ENCODE peak calls at places on chromosome 17, in nine cellular contexts. H is hepatocyte, Z is fibroblast of lung, Q is PC-9, A is BE2C, S is testis, D is GM23338, K is prostate gland, B is endodermal cell. L is an unnamed sample. For H3K4me1, the result is how much of the 10 kb centered on the place peaks cover.

GRCh38 chr17:4901648-4902344 is 1.1 kb downstream of the CHRNE start:
- DNase-seq in D (no peak), Z (peak), H (no peak), K (no peak), A (no peak), S (peak), Q (no peak), B (peak), L (no peak)

GRCh38 chr17:17568772-17569195 is 22.7 kb downstream of the PEMT start:
- DNase-seq in B (peak), S (peak), H (peak), K (peak), Z (peak), A (peak), D (peak), Q (peak), L (peak)

GRCh38 chr17:41777579-41778188 is 8.8 kb downstream of the JUP start:
- DNase-seq in Q (peak), A (no peak), Z (peak), D (no peak), H (peak), S (peak), K (peak), B (no peak), L (peak)

GRCh38 chr17:46195217-46195855 is 2.1 kb upstream of the KANSL1 start:
- DNase-seq in S (no peak), A (no peak), B (no peak), D (no peak), Q (no peak), Z (no peak), K (no peak), H (no peak), L (no peak)

GRCh38 chr17:46044286-46044928 is 45.4 kb downstream of the STH start:
- DNase-seq in K (peak), S (peak), B (peak), Z (peak), A (peak), H (peak), D (peak), Q (peak), L (peak)

GRCh38 chr17:27810902-27811557 is 10.7 kb upstream of the NOS2 start:
- DNase-seq in D (no peak), Z (no peak), B (no peak), K (no peak), Q (no peak), A (no peak), H (peak), S (no peak), L (no peak)

GRCh38 chr17:57542518-57542917 is 202.6 kb downstream of the CCDC182 start:
- DNase-seq in Z (no peak), H (no peak), A (no peak), S (no peak), K (no peak), B (no peak), Q (no peak), D (no peak), L (no peak)

GRCh38 chr17:37726248-37726647 is 18.6 kb downstream of the HNF1B start:
- DNase-seq in K (no peak), S (no peak), Q (no peak), B (no peak), Z (no peak), H (no peak), D (no peak), A (no peak), L (no peak)

GRCh38 chr17:17171991-17172939 is 33.9 kb downstream of the PLD6 start:
- DNase-seq in H (no peak), K (no peak), Q (no peak), D (peak), Z (no peak), A (no peak), S (no peak), B (peak), L (peak)

GRCh38 chr17:77729587-77729986 is 228.9 kb upstream of the TNRC6C start:
- DNase-seq in S (no peak), A (no peak), D (no peak), Q (no peak), K (no peak), B (peak), H (no peak), Z (no peak), L (no peak)

GRCh38 chr17:43367588-43368242 is 31.1 kb upstream of the ARL4D start:
- DNase-seq in Q (peak), S (no peak), D (peak), B (peak), K (no peak), H (peak), Z (peak), A (peak), L (peak)

GRCh38 chr17:17726721-17727060 is 45.4 kb downstream of the RAI1 start:
- DNase-seq in S (no peak), D (no peak), A (no peak), Q (no peak), K (no peak), H (no peak), Z (no peak), B (no peak), L (no peak)

GRCh38 chr17:30476726-30477082 is 504 bp upstream of the GOSR1 start:
- DNase-seq in A (no peak), H (peak), Q (no peak), K (no peak), S (peak), Z (peak), D (peak), B (no peak), L (peak)

GRCh38 chr17:60163108-60163784 is 13.5 kb downstream of the CA4 start:
- DNase-seq in Q (no peak), K (no peak), Z (no peak), H (peak), B (peak), D (no peak), S (no peak), A (peak), L (no peak)

GRCh38 chr17:66549731-66550207 is 247.4 kb downstream of the PRKCA start:
- DNase-seq in Q (peak), H (no peak), B (peak), K (no peak), S (no peak), D (peak), Z (peak), A (no peak), L (no peak)

GRCh38 chr17:45123930-45124796 is 8.2 kb downstream of the PLCD3 start:
- DNase-seq in A (peak), S (no peak), Q (peak), K (no peak), D (peak), B (peak), H (peak), Z (peak), L (peak)

GRCh38 chr17:68349157-68349556 is 57.9 kb downstream of the ARSG start:
- DNase-seq in D (no peak), Q (no peak), K (no peak), S (no peak), Z (no peak), A (no peak), H (no peak), B (no peak), L (no peak)

GRCh38 chr17:77507116-77507885 is 366.5 kb downstream of the SEC14L1 start:
- DNase-seq in H (peak), B (peak), D (peak), K (no peak), A (peak), S (no peak), Q (no peak), Z (no peak), L (peak)

GRCh38 chr17:31581022-31581483 is 189.6 kb downstream of the RAB11FIP4 start:
- DNase-seq in D (no peak), B (no peak), Z (peak), Q (peak), H (no peak), S (peak), K (peak), A (peak), L (peak)

GRCh38 chr17:73690581-73691135 is 46.4 kb upstream of the SDK2 start:
- DNase-seq in H (no peak), Z (no peak), B (peak), K (no peak), S (no peak), Q (no peak), D (peak), A (peak), L (no peak)

GRCh38 chr17:27496005-27496404 is 39.8 kb downstream of the KSR1 start:
- DNase-seq in Z (no peak), B (no peak), A (no peak), D (no peak), H (no peak), S (no peak), Q (no peak), K (no peak), L (no peak)

GRCh38 chr17:34725008-34725407 is 145.6 kb downstream of the TMEM132E start:
- DNase-seq in B (peak), S (no peak), Q (no peak), D (no peak), A (no peak), H (no peak), K (no peak), Z (no peak), L (no peak)

GRCh38 chr17:10226930-10227695 is 28.7 kb upstream of the GAS7 start:
- DNase-seq in Z (no peak), B (peak), S (peak), Q (peak), D (peak), H (peak), K (peak), A (peak), L (peak)

GRCh38 chr17:43442711-43443110 is 41.1 kb upstream of the DHX8 start:
- DNase-seq in Q (no peak), Z (peak), B (no peak), D (no peak), S (no peak), K (no peak), H (no peak), A (no peak), L (no peak)

DNA sequence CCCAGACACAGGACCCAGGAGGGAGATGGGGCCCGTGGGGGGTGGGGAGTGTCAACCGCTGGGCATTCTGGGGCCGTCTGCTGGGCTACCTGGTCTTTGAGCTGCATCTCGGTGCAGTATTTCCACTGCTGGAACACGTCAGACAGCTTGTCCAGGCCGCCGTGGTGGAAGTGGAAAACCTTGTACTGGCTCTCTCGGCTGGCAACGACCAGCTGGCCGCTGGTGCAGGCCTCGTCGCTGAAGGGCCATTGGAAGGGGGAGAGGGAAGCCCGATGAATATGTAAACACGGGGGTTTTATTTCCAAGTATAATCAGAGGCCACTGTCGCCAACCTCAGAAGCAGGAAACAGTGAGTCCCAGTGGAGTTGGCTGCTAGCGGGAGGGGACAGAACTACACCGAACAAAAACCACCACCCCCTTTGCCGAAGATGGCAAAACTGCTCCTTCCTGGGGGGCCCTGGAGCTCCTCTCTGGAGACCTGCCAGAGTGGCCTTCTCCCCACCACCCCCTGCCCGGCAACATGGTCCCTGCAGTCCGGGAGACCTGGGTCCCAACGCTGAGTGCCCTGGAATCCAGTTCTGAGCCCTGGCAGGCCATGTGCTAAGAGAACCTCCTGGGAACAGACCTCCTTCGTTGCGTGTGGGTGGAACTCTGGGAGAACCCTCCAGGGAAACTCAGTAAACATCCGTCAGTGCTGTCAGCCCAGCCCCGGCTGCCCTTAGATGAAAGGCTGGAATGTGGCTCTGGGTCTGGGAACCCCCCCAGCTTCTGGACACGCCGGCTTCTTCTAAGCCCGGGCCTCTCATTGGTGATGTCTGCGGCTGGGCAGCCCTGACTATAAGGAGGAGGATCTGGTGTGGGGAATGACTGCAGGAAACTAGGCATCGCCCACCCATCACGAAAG is 84.1 kb downstream of the TBC1D16 start:
- DNase-seq in A (peak), D (no peak), Z (peak), B (peak), K (peak), S (peak), Q (no peak), H (peak), L (no peak)
- H3K4me3 ChIP-seq in A (no peak), D (peak), Z (no peak), B (no peak), K (no peak), S (no peak), Q (no peak), H (no peak), L (no peak)

DNA sequence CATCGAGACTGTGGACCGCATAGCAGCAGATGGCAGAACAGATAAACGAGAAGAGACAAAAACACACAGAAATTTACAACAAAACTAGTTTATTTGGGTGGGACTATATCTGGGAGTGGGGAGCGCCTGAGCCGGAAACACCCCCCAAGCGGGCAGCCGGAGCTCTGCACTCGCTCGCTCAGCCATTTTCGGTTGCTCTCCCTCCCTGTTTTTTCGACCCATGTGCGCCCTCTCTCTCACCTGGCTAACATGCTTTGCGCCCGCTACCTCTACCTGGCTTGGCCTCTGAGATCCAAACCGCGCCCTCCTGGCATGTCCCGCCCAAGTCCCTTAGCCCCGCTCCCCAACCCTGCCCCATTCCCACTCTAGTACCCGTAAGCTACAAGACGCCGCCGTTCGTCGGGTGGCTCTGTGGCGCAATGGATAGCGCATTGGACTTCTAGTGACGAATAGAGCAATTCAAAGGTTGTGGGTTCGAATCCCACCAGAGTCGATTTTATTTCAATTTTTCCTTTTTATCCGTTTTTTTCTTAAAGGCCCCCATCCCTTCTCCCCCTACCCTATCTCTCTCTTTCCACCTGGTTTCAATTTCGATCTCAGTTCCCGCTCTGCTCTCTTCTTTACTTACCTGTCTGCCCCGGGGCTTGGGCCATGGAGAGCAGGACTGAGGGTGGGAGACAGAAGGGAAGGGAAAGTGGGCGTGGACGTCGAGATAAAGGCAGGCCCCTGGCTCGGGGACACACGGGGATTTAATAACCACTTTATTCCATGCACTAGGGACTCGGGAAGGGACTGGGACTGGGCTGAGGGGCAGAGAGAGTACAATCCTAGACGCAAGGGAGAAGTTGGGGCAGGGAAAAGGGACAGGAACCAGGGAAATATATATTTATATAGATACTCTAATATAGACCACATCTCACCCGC is 2.5 kb upstream of the ALOXE3 start:
- DNase-seq in D (peak), H (peak), K (peak), S (peak), B (peak), Z (no peak), Q (peak), A (peak), L (peak)
- TF ChIP-seq CTCF in D (peak), H (peak), K (no peak), S (peak), B (peak), Z (peak), Q (peak), A (peak), L (peak)

DNA sequence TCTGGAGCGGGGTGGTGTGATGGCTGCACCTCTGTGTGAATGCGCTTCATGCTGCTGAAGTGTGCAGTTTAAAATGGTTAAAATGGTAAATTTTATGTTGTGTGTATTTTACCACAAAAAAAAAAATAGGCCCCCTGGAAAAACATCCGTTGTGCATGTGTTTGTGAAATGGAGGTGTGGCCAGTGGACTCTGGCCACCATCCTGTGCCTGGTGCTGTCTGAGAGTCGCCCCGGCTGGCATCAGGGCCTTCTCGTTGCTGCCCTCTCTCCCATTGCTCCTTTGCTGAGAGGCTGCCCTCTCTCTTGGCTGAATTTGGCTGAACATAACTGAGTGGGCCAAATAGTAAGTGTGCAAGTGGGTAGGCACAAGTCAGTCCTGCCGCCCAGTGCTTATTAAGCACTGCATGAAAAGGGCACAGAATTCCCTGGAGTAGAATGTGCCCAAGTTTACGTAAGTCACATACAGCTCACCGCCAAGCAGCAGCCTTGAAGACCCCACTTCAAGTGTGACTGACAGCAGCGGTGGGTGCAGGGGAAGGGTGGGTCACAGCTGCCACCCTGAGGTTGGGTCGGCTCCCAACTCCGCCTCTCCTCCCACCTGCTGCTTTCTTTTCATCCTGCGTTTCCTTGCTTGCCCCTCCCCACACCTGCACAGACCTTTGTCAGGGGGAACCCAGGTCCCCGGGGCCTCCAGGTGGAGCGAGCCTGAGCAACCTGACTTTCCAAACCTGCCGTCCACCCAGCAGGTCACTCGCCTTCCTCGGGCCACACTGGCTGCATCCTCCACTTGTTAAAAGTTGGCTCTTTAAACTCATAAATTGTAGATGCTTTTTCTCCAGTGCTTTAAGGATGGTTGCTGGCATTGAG is 46.8 kb downstream of the FOXK2 start:
- DNase-seq in S (no peak), A (no peak), B (no peak), K (no peak), Z (no peak), Q (no peak), H (no peak), D (no peak), L (no peak)
- H3K4me1 ChIP-seq in S (under half), A (under half), B (under half), K (under half), Z (under half), Q (under half), H (under half), D (under half), L (under half)

GRCh38 chr17:81391964-81392908 is 3.0 kb upstream of the BAHCC1 start:
- DNase-seq in A (no peak), Z (peak), Q (no peak), K (no peak), S (peak), D (peak), H (peak), B (no peak), L (peak)

GRCh38 chr17:81392909-81393654 is 2.2 kb upstream of the BAHCC1 start:
- DNase-seq in S (no peak), A (peak), Q (no peak), B (peak), H (no peak), D (peak), K (no peak), Z (peak), L (no peak)

GRCh38 chr17:81394377-81394747 is 895 bp upstream of the BAHCC1 start:
- DNase-seq in Q (no peak), B (no peak), K (no peak), H (no peak), D (no peak), S (no peak), Z (no peak), A (no peak), L (no peak)

GRCh38 chr17:81394831-81395599 is at the start of gene BAHCC1:
- DNase-seq in K (peak), A (peak), B (peak), Q (peak), H (peak), Z (peak), S (peak), D (peak), L (peak)

GRCh38 chr17:81393684-81394376 is 1.4 kb upstream of the BAHCC1 start:
- DNase-seq in K (peak), D (peak), B (peak), S (peak), Q (peak), A (peak), H (peak), Z (peak), L (peak)
- H3K4me3 ChIP-seq in K (peak), D (peak), B (peak), S (peak), Q (peak), A (peak), H (peak), Z (peak), L (peak)

GRCh38 chr17:49440581-49440980 is 25.9 kb upstream of the PHB1 start:
- DNase-seq in K (no peak), B (peak), S (no peak), H (no peak), Q (no peak), Z (no peak), D (no peak), A (no peak), L (no peak)

GRCh38 chr17:49444384-49444783 is 29.7 kb upstream of the PHB1 start:
- DNase-seq in S (no peak), Z (no peak), A (no peak), Q (no peak), D (no peak), B (no peak), H (no peak), K (no peak), L (no peak)

GRCh38 chr17:49443862-49444261 is 29.2 kb upstream of the PHB1 start:
- DNase-seq in Z (peak), B (no peak), Q (no peak), S (no peak), K (no peak), H (no peak), D (no peak), A (no peak), L (no peak)

GRCh38 chr17:49439673-49440571 is 25.2 kb upstream of the PHB1 start:
- DNase-seq in D (no peak), K (no peak), H (no peak), S (no peak), Z (peak), B (peak), A (no peak), Q (no peak), L (no peak)

DNA sequence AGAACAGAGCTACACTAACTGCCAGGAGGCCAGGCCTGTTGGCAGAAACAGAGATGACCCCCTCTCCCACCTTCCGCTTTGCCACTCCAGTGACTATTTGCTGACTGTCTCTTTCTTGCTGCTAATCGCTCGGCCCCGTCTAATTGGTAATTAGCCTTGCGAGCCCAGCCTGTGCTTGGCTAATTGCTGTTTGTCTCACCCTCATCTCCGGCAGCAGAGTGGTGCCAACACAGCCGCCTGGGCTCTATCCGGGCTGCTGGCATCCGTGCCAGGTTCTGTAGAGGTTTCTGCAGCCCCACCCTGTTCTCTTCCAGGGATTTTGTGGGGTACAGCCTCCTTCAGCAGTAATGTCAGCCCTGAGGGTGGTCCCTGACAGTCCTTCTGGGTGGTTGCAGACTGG is 27.4 kb upstream of the PHB1 start:
- DNase-seq in K (no peak), S (no peak), Q (no peak), Z (no peak), D (no peak), A (no peak), B (peak), H (no peak), L (no peak)
- TF ChIP-seq CTCF in K (no peak), S (no peak), Q (no peak), Z (no peak), D (no peak), A (no peak), B (no peak), H (no peak), L (no peak)

GRCh38 chr17:74763565-74764387 is 12.4 kb downstream of the NAT9 start:
- DNase-seq in S (no peak), Q (no peak), A (no peak), B (no peak), Z (no peak), H (peak), D (no peak), K (no peak), L (no peak)
- H3K4me1 ChIP-seq in S (under half), Q (under half), A (under half), B (under half), Z (under half), H (half or more), D (under half), K (under half), L (under half)